ENCODE peak calls at places on chromosomes 16 and 17, in ten cellular contexts. N, L, C, G, P, B, K, X, I and J are unnamed samples.

GRCh38 chr16:85924675-85925074 is 25.7 kb downstream of the IRF8 start:
- DNase-seq in N (peak; percentile 78), L (peak; percentile 70), C (no peak), G (no peak), P (no peak), B (no peak), K (peak; percentile 16), X (no peak), I (no peak), J (no peak)

GRCh38 chr16:3598236-3598635 is 13.2 kb downstream of the SLX4 start:
- DNase-seq in N (no peak), L (no peak), C (no peak), G (no peak), P (no peak), B (no peak), K (no peak), X (no peak), I (no peak), J (no peak)

GRCh38 chr17:31740611-31741082 is 118.4 kb downstream of the COPRS start:
- DNase-seq in N (peak; percentile 92), L (no peak), C (no peak), G (peak; percentile 11), P (no peak), B (no peak), K (peak; percentile 63), X (no peak), I (no peak), J (no peak)

GRCh38 chr16:52611817-52612673 is 65.1 kb upstream of the TOX3 start:
- DNase-seq in N (no peak), L (no peak), C (peak; percentile 55), G (no peak), P (no peak), B (no peak), K (no peak), X (no peak), I (no peak), J (no peak)

GRCh38 chr17:5209396-5209795 is 17.7 kb upstream of the ZNF594 start:
- DNase-seq in N (peak; percentile 64), L (no peak), C (no peak), G (no peak), P (no peak), B (no peak), K (peak; percentile 31), X (no peak), I (no peak), J (no peak)

GRCh38 chr17:27536781-27537180 is 80.5 kb downstream of the KSR1 start:
- DNase-seq in N (no peak), L (no peak), C (no peak), G (no peak), P (no peak), B (no peak), K (no peak), X (no peak), I (no peak), J (no peak)

GRCh38 chr16:57863434-57864160 is 61.3 kb upstream of the KIFC3 start:
- DNase-seq in N (peak; percentile 88), L (peak; percentile 45), C (peak; percentile 74), G (peak; percentile 96), P (peak; percentile 63), B (no peak), K (peak; percentile 80), X (no peak), I (peak; percentile 46), J (peak; percentile 77)

GRCh38 chr17:9922012-9922848 is 17.2 kb upstream of the RCVRN start:
- DNase-seq in N (no peak), L (no peak), C (no peak), G (peak; percentile 5), P (no peak), B (no peak), K (no peak), X (no peak), I (no peak), J (no peak)

GRCh38 chr17:7214300-7215135 is 5.1 kb downstream of the DLG4 start:
- DNase-seq in N (peak; percentile 98), L (peak; percentile 95), C (peak; percentile 96), G (peak; percentile 99), P (peak; percentile 98), B (peak; percentile 99), K (peak; percentile 96), X (peak; percentile 99), I (peak; percentile 95), J (peak; percentile 100)

GRCh38 chr17:7215136-7215638 is 4.4 kb downstream of the DLG4 start:
- DNase-seq in N (no peak), L (no peak), C (no peak), G (no peak), P (no peak), B (no peak), K (no peak), X (no peak), I (no peak), J (no peak)

GRCh38 chr17:7217113-7217987 is 2.3 kb downstream of the DLG4 start:
- DNase-seq in N (peak; percentile 88), L (no peak), C (no peak), G (peak; percentile 88), P (no peak), B (peak; percentile 67), K (peak; percentile 80), X (peak; percentile 68), I (peak; percentile 63), J (peak; percentile 78)

GRCh38 chr17:7216242-7217112 is 3.2 kb downstream of the DLG4 start:
- DNase-seq in N (peak; percentile 28), L (no peak), C (no peak), G (no peak), P (no peak), B (no peak), K (no peak), X (peak; percentile 22), I (no peak), J (no peak)

DNA sequence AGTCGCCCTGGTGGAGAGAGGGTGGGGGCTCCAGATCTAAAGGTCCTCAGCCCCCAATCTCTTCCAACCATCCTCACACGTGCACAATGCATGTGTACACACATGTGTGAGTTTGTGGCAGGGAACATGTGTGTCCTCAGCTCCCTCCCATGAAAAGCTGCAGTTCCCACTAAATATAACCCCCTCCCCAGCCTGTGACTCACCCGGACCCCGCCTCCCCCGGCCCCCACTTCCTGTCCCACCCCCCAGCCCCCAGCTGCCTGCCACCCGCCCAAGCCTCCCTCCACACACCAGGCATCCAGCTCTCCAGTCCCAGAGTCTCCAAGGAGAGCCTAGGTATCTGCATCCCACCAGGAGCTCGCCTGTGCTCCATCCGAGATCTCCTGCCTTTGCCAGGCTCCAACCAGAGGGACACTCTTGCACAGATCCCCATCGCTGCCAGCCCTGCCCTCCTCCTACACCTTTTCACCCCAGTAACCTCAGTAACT is 3.9 kb downstream of the DLG4 start:
- DNase-seq in N (peak; percentile 55), L (no peak), C (no peak), G (peak; percentile 82), P (no peak), B (no peak), K (no peak), X (peak; percentile 25), I (peak; percentile 40), J (no peak)
- H3K4me3 ChIP-seq in N (peak overlapping the region; percentile 87), L (no peak overlapping the region), C (no peak overlapping the region), G (no peak overlapping the region), P (no peak overlapping the region), B (peak overlapping the region; percentile 56), K (peak overlapping the region; percentile 74), X (peak overlapping the region; percentile 75), I (peak overlapping the region; percentile 44), J (no peak overlapping the region)

DNA sequence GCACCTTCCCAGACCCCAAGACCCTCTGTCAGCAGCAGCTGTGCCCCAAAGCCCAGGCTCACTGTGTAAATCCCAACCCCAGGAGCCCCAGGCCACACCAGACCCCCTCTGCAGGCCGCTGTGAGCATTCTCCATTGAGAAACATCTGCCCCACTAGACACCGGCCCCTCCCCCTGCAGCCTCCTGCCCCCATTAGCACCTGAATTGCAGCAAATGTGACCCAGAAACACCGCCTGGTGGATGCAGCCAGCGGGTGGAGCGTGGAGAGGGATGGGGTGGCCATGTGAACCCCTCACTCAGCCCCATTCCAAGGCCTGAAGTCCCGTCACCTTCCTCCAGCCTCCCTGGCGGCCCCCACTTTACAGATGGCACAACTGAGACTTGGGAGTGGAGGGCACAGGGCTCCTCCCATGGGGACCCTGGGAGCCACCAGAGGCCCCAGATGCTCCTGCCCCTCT is 2.2 kb downstream of the UBALD1 start:
- DNase-seq in N (peak; percentile 26), L (no peak), C (no peak), G (peak; percentile 64), P (no peak), B (no peak), K (no peak), X (peak; percentile 20), I (no peak), J (peak; percentile 68)
- H3K4me1 ChIP-seq in N (peaks cover 28% of the 10 kb centered on the region), L (peaks cover 37% of the 10 kb centered on the region), C (peaks cover 54% of the 10 kb centered on the region), G (peaks cover 7% of the 10 kb centered on the region), P (peaks cover 15% of the 10 kb centered on the region), B (peaks cover 38% of the 10 kb centered on the region), K (peaks cover 5% of the 10 kb centered on the region), X (peaks cover 30% of the 10 kb centered on the region), I (peaks cover 89% of the 10 kb centered on the region), J (no peaks in the 10 kb centered on the region)

GRCh38 chr16:71883193-71883848 is 661 bp downstream of the ZNF821 start:
- DNase-seq in N (peak; percentile 43), L (peak; percentile 23), C (peak; percentile 28), G (peak; percentile 70), P (peak; percentile 49), B (no peak), K (no peak), X (peak; percentile 45), I (peak; percentile 61), J (peak; percentile 63)

GRCh38 chr16:71883849-71884638 is at the start of gene ZNF821:
- DNase-seq in N (peak; percentile 80), L (peak; percentile 54), C (peak; percentile 76), G (peak; percentile 96), P (peak; percentile 84), B (peak; percentile 90), K (peak; percentile 64), X (peak; percentile 91), I (peak; percentile 95), J (peak; percentile 92)

GRCh38 chr16:71885261-71885650 is 1.3 kb upstream of the ZNF821 start:
- DNase-seq in N (peak; percentile 18), L (no peak), C (no peak), G (peak; percentile 84), P (no peak), B (no peak), K (no peak), X (no peak), I (no peak), J (no peak)

GRCh38 chr16:71880176-71880575 is 3.8 kb downstream of the ZNF821 start:
- DNase-seq in N (no peak), L (no peak), C (no peak), G (no peak), P (no peak), B (no peak), K (no peak), X (no peak), I (no peak), J (no peak)

DNA sequence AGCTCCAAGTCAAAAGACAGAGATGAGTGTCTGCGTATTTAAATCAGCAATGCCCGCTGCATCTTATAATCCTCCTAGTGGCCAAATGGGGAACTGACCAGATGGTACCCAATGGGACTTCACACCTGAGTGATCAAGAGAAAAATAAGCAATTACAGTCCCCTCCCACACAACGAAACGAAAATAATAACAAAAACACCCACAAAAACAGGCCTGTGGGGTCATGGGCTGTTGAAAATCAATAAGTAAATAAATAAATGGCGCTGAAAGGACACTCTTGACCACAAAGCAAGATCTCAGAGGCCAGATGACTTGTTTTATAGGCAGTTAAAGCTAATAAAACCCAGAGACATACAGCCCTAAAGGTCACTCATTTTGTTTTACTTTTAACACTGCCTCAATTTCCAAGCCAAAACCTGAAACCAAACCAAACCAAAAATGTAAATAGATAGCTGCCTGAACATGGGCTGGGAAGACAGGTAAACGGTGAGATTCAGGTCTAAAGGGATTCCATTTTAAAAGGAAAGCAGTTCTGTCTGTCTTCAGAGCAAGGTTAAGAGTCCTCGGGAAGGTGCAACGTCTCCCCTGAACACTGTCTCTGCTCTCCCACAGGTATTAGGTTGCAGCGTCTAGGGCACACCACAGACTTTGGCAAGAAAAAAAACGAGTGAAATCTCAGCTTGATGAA is 1.3 kb downstream of the ZNF821 start:
- DNase-seq in N (peak; percentile 81), L (peak; percentile 67), C (peak; percentile 72), G (peak; percentile 83), P (peak; percentile 33), B (no peak), K (peak; percentile 80), X (peak; percentile 90), I (peak; percentile 70), J (no peak)
- H3K27ac ChIP-seq in N (no peak overlapping the region), L (no peak overlapping the region), C (peak overlapping the region; percentile 88), G (no peak overlapping the region), P (peak overlapping the region; percentile 97), B (peak overlapping the region; percentile 92), K (no peak overlapping the region), X (peak overlapping the region; percentile 63), I (no peak overlapping the region), J (peak overlapping the region; percentile 39)

GRCh38 chr17:61199431-61200348 is 200.0 kb upstream of the TBX2 start:
- DNase-seq in N (no peak), L (no peak), C (no peak), G (no peak), P (no peak), B (no peak), K (no peak), X (no peak), I (no peak), J (no peak)

GRCh38 chr17:61196799-61197198 is 202.8 kb upstream of the TBX2 start:
- DNase-seq in N (no peak), L (no peak), C (no peak), G (no peak), P (no peak), B (no peak), K (peak; percentile 74), X (no peak), I (no peak), J (no peak)

GRCh38 chr17:61200349-61200735 is 199.3 kb upstream of the TBX2 start:
- DNase-seq in N (no peak), L (no peak), C (peak; percentile 25), G (peak; percentile 48), P (no peak), B (no peak), K (peak; percentile 51), X (no peak), I (no peak), J (no peak)

GRCh38 chr17:61201211-61201610 is 198.4 kb upstream of the TBX2 start:
- DNase-seq in N (peak; percentile 91), L (peak; percentile 10), C (no peak), G (no peak), P (no peak), B (no peak), K (peak; percentile 100), X (no peak), I (no peak), J (no peak)

DNA sequence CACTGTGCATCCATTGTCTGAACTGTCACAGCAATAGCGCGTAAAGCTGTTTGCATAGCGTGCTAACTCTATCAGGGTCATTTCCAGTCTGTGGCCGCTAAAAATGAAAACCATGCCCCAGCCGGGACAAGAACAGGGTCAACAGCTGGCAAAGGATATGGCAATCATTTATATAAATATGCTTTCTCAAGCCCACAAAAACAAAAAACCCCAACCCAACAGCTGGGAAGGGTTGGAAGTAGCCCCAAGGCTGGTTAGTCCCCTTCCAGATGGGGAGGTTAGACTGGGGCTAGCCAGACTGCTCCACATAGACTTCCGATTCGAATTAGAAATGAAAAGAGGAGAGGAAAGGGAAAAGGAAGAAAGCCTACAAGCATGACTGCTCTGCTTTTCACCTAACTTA is 203.3 kb upstream of the TBX2 start:
- DNase-seq in N (no peak), L (no peak), C (no peak), G (no peak), P (no peak), B (no peak), K (peak; percentile 84), X (no peak), I (no peak), J (no peak)
- H3K4me3 ChIP-seq in N (no peak overlapping the region), L (no peak overlapping the region), C (no peak overlapping the region), G (no peak overlapping the region), P (no peak overlapping the region), B (no peak overlapping the region), K (peak overlapping the region; percentile 29), X (no peak overlapping the region), I (no peak overlapping the region), J (no peak overlapping the region)